ENCODE peak calls at places on chromosomes 13 and 19, in four cellular contexts. One of them, this sample, is unnamed.

GRCh38 chr19:51724543-51724942 is 752 bp upstream of the HAS1 start:
- DNase-seq in stimulated activated CD8-positive, alpha-beta memory T cell treated with anti-CD3 and anti-CD28 coated beads, Interleukin-12 subunit alpha, Interleukin-12 subunit beta, amount 100 ng/mL, for 1 hour: no peak
- DNase-seq in right atrium auricular region: peak
- DNase-seq in stimulated activated CD4-positive, alpha-beta T cell treated with anti-CD3 and anti-CD28 coated beads, TNF-alpha, amount 100 ng/mL, for 48 hours: no peak
- DNase-seq in this sample: no peak

GRCh38 chr19:10379880-10380310 is 477 bp downstream of the TYK2 start:
- DNase-seq in stimulated activated CD4-positive, alpha-beta T cell treated with anti-CD3 and anti-CD28 coated beads, TNF-alpha, amount 100 ng/mL, for 48 hours: no peak
- DNase-seq in stimulated activated CD8-positive, alpha-beta memory T cell treated with anti-CD3 and anti-CD28 coated beads, Interleukin-12 subunit alpha, Interleukin-12 subunit beta, amount 100 ng/mL, for 1 hour: no peak
- DNase-seq in right atrium auricular region: no peak
- DNase-seq in this sample: no peak

GRCh38 chr19:53432088-53432661 is 391 bp downstream of the ZNF761 start:
- DNase-seq in stimulated activated CD8-positive, alpha-beta memory T cell treated with anti-CD3 and anti-CD28 coated beads, Interleukin-12 subunit alpha, Interleukin-12 subunit beta, amount 100 ng/mL, for 1 hour: no peak
- DNase-seq in stimulated activated CD4-positive, alpha-beta T cell treated with anti-CD3 and anti-CD28 coated beads, TNF-alpha, amount 100 ng/mL, for 48 hours: peak
- DNase-seq in right atrium auricular region: peak
- DNase-seq in this sample: peak

GRCh38 chr19:47438793-47439220 is 19.5 kb upstream of the MEIS3 start:
- DNase-seq in stimulated activated CD4-positive, alpha-beta T cell treated with anti-CD3 and anti-CD28 coated beads, TNF-alpha, amount 100 ng/mL, for 48 hours: no peak
- DNase-seq in right atrium auricular region: no peak
- DNase-seq in stimulated activated CD8-positive, alpha-beta memory T cell treated with anti-CD3 and anti-CD28 coated beads, Interleukin-12 subunit alpha, Interleukin-12 subunit beta, amount 100 ng/mL, for 1 hour: no peak
- DNase-seq in this sample: no peak

GRCh38 chr13:98847780-98848179 is 95.3 kb upstream of the SLC15A1 start:
- DNase-seq in stimulated activated CD4-positive, alpha-beta T cell treated with anti-CD3 and anti-CD28 coated beads, TNF-alpha, amount 100 ng/mL, for 48 hours: no peak
- DNase-seq in stimulated activated CD8-positive, alpha-beta memory T cell treated with anti-CD3 and anti-CD28 coated beads, Interleukin-12 subunit alpha, Interleukin-12 subunit beta, amount 100 ng/mL, for 1 hour: no peak
- DNase-seq in right atrium auricular region: no peak
- DNase-seq in this sample: no peak

GRCh38 chr13:112066624-112067004 is 335 bp upstream of the SOX1 start:
- DNase-seq in stimulated activated CD4-positive, alpha-beta T cell treated with anti-CD3 and anti-CD28 coated beads, TNF-alpha, amount 100 ng/mL, for 48 hours: peak
- DNase-seq in stimulated activated CD8-positive, alpha-beta memory T cell treated with anti-CD3 and anti-CD28 coated beads, Interleukin-12 subunit alpha, Interleukin-12 subunit beta, amount 100 ng/mL, for 1 hour: peak
- DNase-seq in right atrium auricular region: no peak
- DNase-seq in this sample: no peak

GRCh38 chr13:97528518-97528917 is 94.5 kb downstream of the RAP2A start:
- DNase-seq in right atrium auricular region: no peak
- DNase-seq in stimulated activated CD8-positive, alpha-beta memory T cell treated with anti-CD3 and anti-CD28 coated beads, Interleukin-12 subunit alpha, Interleukin-12 subunit beta, amount 100 ng/mL, for 1 hour: no peak
- DNase-seq in stimulated activated CD4-positive, alpha-beta T cell treated with anti-CD3 and anti-CD28 coated beads, TNF-alpha, amount 100 ng/mL, for 48 hours: no peak
- DNase-seq in this sample: no peak

GRCh38 chr13:40983725-40984669 is 35.1 kb downstream of the ELF1 start:
- DNase-seq in stimulated activated CD4-positive, alpha-beta T cell treated with anti-CD3 and anti-CD28 coated beads, TNF-alpha, amount 100 ng/mL, for 48 hours: no peak
- DNase-seq in stimulated activated CD8-positive, alpha-beta memory T cell treated with anti-CD3 and anti-CD28 coated beads, Interleukin-12 subunit alpha, Interleukin-12 subunit beta, amount 100 ng/mL, for 1 hour: no peak
- DNase-seq in right atrium auricular region: no peak
- DNase-seq in this sample: no peak

GRCh38 chr13:26561636-26562537 is 4.4 kb downstream of the WASF3 start:
- DNase-seq in stimulated activated CD8-positive, alpha-beta memory T cell treated with anti-CD3 and anti-CD28 coated beads, Interleukin-12 subunit alpha, Interleukin-12 subunit beta, amount 100 ng/mL, for 1 hour: no peak
- DNase-seq in right atrium auricular region: no peak
- DNase-seq in stimulated activated CD4-positive, alpha-beta T cell treated with anti-CD3 and anti-CD28 coated beads, TNF-alpha, amount 100 ng/mL, for 48 hours: no peak
- DNase-seq in this sample: no peak

GRCh38 chr13:23671367-23671766 is 101.2 kb downstream of the TNFRSF19 start:
- DNase-seq in stimulated activated CD4-positive, alpha-beta T cell treated with anti-CD3 and anti-CD28 coated beads, TNF-alpha, amount 100 ng/mL, for 48 hours: no peak
- DNase-seq in right atrium auricular region: no peak
- DNase-seq in stimulated activated CD8-positive, alpha-beta memory T cell treated with anti-CD3 and anti-CD28 coated beads, Interleukin-12 subunit alpha, Interleukin-12 subunit beta, amount 100 ng/mL, for 1 hour: no peak
- DNase-seq in this sample: no peak

GRCh38 chr13:95603887-95604533 is 40.5 kb downstream of the DZIP1 start:
- DNase-seq in stimulated activated CD4-positive, alpha-beta T cell treated with anti-CD3 and anti-CD28 coated beads, TNF-alpha, amount 100 ng/mL, for 48 hours: no peak
- DNase-seq in right atrium auricular region: no peak
- DNase-seq in stimulated activated CD8-positive, alpha-beta memory T cell treated with anti-CD3 and anti-CD28 coated beads, Interleukin-12 subunit alpha, Interleukin-12 subunit beta, amount 100 ng/mL, for 1 hour: no peak
- DNase-seq in this sample: no peak

GRCh38 chr19:1655131-1655981 is 2.9 kb upstream of the TCF3 start:
- DNase-seq in stimulated activated CD4-positive, alpha-beta T cell treated with anti-CD3 and anti-CD28 coated beads, TNF-alpha, amount 100 ng/mL, for 48 hours: no peak
- DNase-seq in stimulated activated CD8-positive, alpha-beta memory T cell treated with anti-CD3 and anti-CD28 coated beads, Interleukin-12 subunit alpha, Interleukin-12 subunit beta, amount 100 ng/mL, for 1 hour: no peak
- DNase-seq in right atrium auricular region: no peak
- DNase-seq in this sample: no peak

GRCh38 chr13:42378383-42378780 is 106.4 kb downstream of the AKAP11 start:
- DNase-seq in right atrium auricular region: no peak
- DNase-seq in stimulated activated CD8-positive, alpha-beta memory T cell treated with anti-CD3 and anti-CD28 coated beads, Interleukin-12 subunit alpha, Interleukin-12 subunit beta, amount 100 ng/mL, for 1 hour: no peak
- DNase-seq in stimulated activated CD4-positive, alpha-beta T cell treated with anti-CD3 and anti-CD28 coated beads, TNF-alpha, amount 100 ng/mL, for 48 hours: no peak
- DNase-seq in this sample: no peak

GRCh38 chr13:77062097-77062496 is 35.1 kb upstream of the FBXL3 start:
- DNase-seq in right atrium auricular region: no peak
- DNase-seq in stimulated activated CD8-positive, alpha-beta memory T cell treated with anti-CD3 and anti-CD28 coated beads, Interleukin-12 subunit alpha, Interleukin-12 subunit beta, amount 100 ng/mL, for 1 hour: no peak
- DNase-seq in stimulated activated CD4-positive, alpha-beta T cell treated with anti-CD3 and anti-CD28 coated beads, TNF-alpha, amount 100 ng/mL, for 48 hours: no peak
- DNase-seq in this sample: no peak

GRCh38 chr13:105543742-105544141 is 991.7 kb downstream of the EFNB2 start:
- DNase-seq in stimulated activated CD4-positive, alpha-beta T cell treated with anti-CD3 and anti-CD28 coated beads, TNF-alpha, amount 100 ng/mL, for 48 hours: no peak
- DNase-seq in stimulated activated CD8-positive, alpha-beta memory T cell treated with anti-CD3 and anti-CD28 coated beads, Interleukin-12 subunit alpha, Interleukin-12 subunit beta, amount 100 ng/mL, for 1 hour: no peak
- DNase-seq in right atrium auricular region: no peak
- DNase-seq in this sample: no peak

GRCh38 chr13:56886398-56886797 is 254.3 kb upstream of the PRR20A start:
- DNase-seq in stimulated activated CD4-positive, alpha-beta T cell treated with anti-CD3 and anti-CD28 coated beads, TNF-alpha, amount 100 ng/mL, for 48 hours: no peak
- DNase-seq in right atrium auricular region: no peak
- DNase-seq in stimulated activated CD8-positive, alpha-beta memory T cell treated with anti-CD3 and anti-CD28 coated beads, Interleukin-12 subunit alpha, Interleukin-12 subunit beta, amount 100 ng/mL, for 1 hour: no peak
- DNase-seq in this sample: peak

GRCh38 chr13:75825161-75825560 is 189.0 kb downstream of the LMO7 start:
- DNase-seq in stimulated activated CD4-positive, alpha-beta T cell treated with anti-CD3 and anti-CD28 coated beads, TNF-alpha, amount 100 ng/mL, for 48 hours: no peak
- DNase-seq in right atrium auricular region: no peak
- DNase-seq in stimulated activated CD8-positive, alpha-beta memory T cell treated with anti-CD3 and anti-CD28 coated beads, Interleukin-12 subunit alpha, Interleukin-12 subunit beta, amount 100 ng/mL, for 1 hour: no peak
- DNase-seq in this sample: no peak

GRCh38 chr19:16345457-16345856 is 20.8 kb downstream of the KLF2 start:
- DNase-seq in stimulated activated CD4-positive, alpha-beta T cell treated with anti-CD3 and anti-CD28 coated beads, TNF-alpha, amount 100 ng/mL, for 48 hours: no peak
- DNase-seq in right atrium auricular region: no peak
- DNase-seq in stimulated activated CD8-positive, alpha-beta memory T cell treated with anti-CD3 and anti-CD28 coated beads, Interleukin-12 subunit alpha, Interleukin-12 subunit beta, amount 100 ng/mL, for 1 hour: no peak
- DNase-seq in this sample: no peak

GRCh38 chr13:25353344-25353743 is 18.4 kb upstream of the ATP8A2 start:
- DNase-seq in stimulated activated CD4-positive, alpha-beta T cell treated with anti-CD3 and anti-CD28 coated beads, TNF-alpha, amount 100 ng/mL, for 48 hours: no peak
- DNase-seq in right atrium auricular region: no peak
- DNase-seq in stimulated activated CD8-positive, alpha-beta memory T cell treated with anti-CD3 and anti-CD28 coated beads, Interleukin-12 subunit alpha, Interleukin-12 subunit beta, amount 100 ng/mL, for 1 hour: no peak
- DNase-seq in this sample: no peak

GRCh38 chr13:113962975-113963374 is 10.9 kb downstream of the C13orf46 start:
- DNase-seq in stimulated activated CD4-positive, alpha-beta T cell treated with anti-CD3 and anti-CD28 coated beads, TNF-alpha, amount 100 ng/mL, for 48 hours: no peak
- DNase-seq in stimulated activated CD8-positive, alpha-beta memory T cell treated with anti-CD3 and anti-CD28 coated beads, Interleukin-12 subunit alpha, Interleukin-12 subunit beta, amount 100 ng/mL, for 1 hour: no peak
- DNase-seq in right atrium auricular region: no peak
- DNase-seq in this sample: no peak

GRCh38 chr13:44573071-44573470 is 3.1 kb downstream of the TSC22D1 start:
- DNase-seq in right atrium auricular region: no peak
- DNase-seq in stimulated activated CD4-positive, alpha-beta T cell treated with anti-CD3 and anti-CD28 coated beads, TNF-alpha, amount 100 ng/mL, for 48 hours: no peak
- DNase-seq in stimulated activated CD8-positive, alpha-beta memory T cell treated with anti-CD3 and anti-CD28 coated beads, Interleukin-12 subunit alpha, Interleukin-12 subunit beta, amount 100 ng/mL, for 1 hour: no peak
- DNase-seq in this sample: peak

GRCh38 chr13:53311561-53311960 is 282.9 kb downstream of the OLFM4 start:
- DNase-seq in stimulated activated CD8-positive, alpha-beta memory T cell treated with anti-CD3 and anti-CD28 coated beads, Interleukin-12 subunit alpha, Interleukin-12 subunit beta, amount 100 ng/mL, for 1 hour: no peak
- DNase-seq in right atrium auricular region: no peak
- DNase-seq in stimulated activated CD4-positive, alpha-beta T cell treated with anti-CD3 and anti-CD28 coated beads, TNF-alpha, amount 100 ng/mL, for 48 hours: no peak
- DNase-seq in this sample: no peak

GRCh38 chr19:2123682-2124387 is 27.1 kb downstream of the IZUMO4 start:
- DNase-seq in stimulated activated CD4-positive, alpha-beta T cell treated with anti-CD3 and anti-CD28 coated beads, TNF-alpha, amount 100 ng/mL, for 48 hours: no peak
- DNase-seq in right atrium auricular region: no peak
- DNase-seq in stimulated activated CD8-positive, alpha-beta memory T cell treated with anti-CD3 and anti-CD28 coated beads, Interleukin-12 subunit alpha, Interleukin-12 subunit beta, amount 100 ng/mL, for 1 hour: no peak
- DNase-seq in this sample: no peak

GRCh38 chr19:50639121-50640112 is at the start of gene SYT3:
- DNase-seq in stimulated activated CD4-positive, alpha-beta T cell treated with anti-CD3 and anti-CD28 coated beads, TNF-alpha, amount 100 ng/mL, for 48 hours: peak
- DNase-seq in stimulated activated CD8-positive, alpha-beta memory T cell treated with anti-CD3 and anti-CD28 coated beads, Interleukin-12 subunit alpha, Interleukin-12 subunit beta, amount 100 ng/mL, for 1 hour: no peak
- DNase-seq in right atrium auricular region: no peak
- DNase-seq in this sample: no peak

GRCh38 chr13:58960909-58961308 is 1202.8 kb downstream of the DIAPH3 start:
- DNase-seq in stimulated activated CD8-positive, alpha-beta memory T cell treated with anti-CD3 and anti-CD28 coated beads, Interleukin-12 subunit alpha, Interleukin-12 subunit beta, amount 100 ng/mL, for 1 hour: no peak
- DNase-seq in stimulated activated CD4-positive, alpha-beta T cell treated with anti-CD3 and anti-CD28 coated beads, TNF-alpha, amount 100 ng/mL, for 48 hours: no peak
- DNase-seq in right atrium auricular region: no peak
- DNase-seq in this sample: no peak

GRCh38 chr19:48506138-48506733 is 5.4 kb downstream of the LMTK3 start:
- DNase-seq in stimulated activated CD4-positive, alpha-beta T cell treated with anti-CD3 and anti-CD28 coated beads, TNF-alpha, amount 100 ng/mL, for 48 hours: no peak
- DNase-seq in stimulated activated CD8-positive, alpha-beta memory T cell treated with anti-CD3 and anti-CD28 coated beads, Interleukin-12 subunit alpha, Interleukin-12 subunit beta, amount 100 ng/mL, for 1 hour: no peak
- DNase-seq in right atrium auricular region: no peak
- DNase-seq in this sample: no peak

GRCh38 chr13:112248909-112249592 is 127.1 kb upstream of the SPACA7 start:
- DNase-seq in stimulated activated CD4-positive, alpha-beta T cell treated with anti-CD3 and anti-CD28 coated beads, TNF-alpha, amount 100 ng/mL, for 48 hours: no peak
- DNase-seq in right atrium auricular region: peak
- DNase-seq in stimulated activated CD8-positive, alpha-beta memory T cell treated with anti-CD3 and anti-CD28 coated beads, Interleukin-12 subunit alpha, Interleukin-12 subunit beta, amount 100 ng/mL, for 1 hour: no peak
- DNase-seq in this sample: peak

GRCh38 chr19:56138069-56138468 is 3.0 kb upstream of the ZNF444 start:
- DNase-seq in stimulated activated CD4-positive, alpha-beta T cell treated with anti-CD3 and anti-CD28 coated beads, TNF-alpha, amount 100 ng/mL, for 48 hours: no peak
- DNase-seq in stimulated activated CD8-positive, alpha-beta memory T cell treated with anti-CD3 and anti-CD28 coated beads, Interleukin-12 subunit alpha, Interleukin-12 subunit beta, amount 100 ng/mL, for 1 hour: no peak
- DNase-seq in right atrium auricular region: no peak
- DNase-seq in this sample: no peak

GRCh38 chr13:67228909-67229308 is 1.2 kb downstream of the PCDH9 start:
- DNase-seq in stimulated activated CD4-positive, alpha-beta T cell treated with anti-CD3 and anti-CD28 coated beads, TNF-alpha, amount 100 ng/mL, for 48 hours: no peak
- DNase-seq in stimulated activated CD8-positive, alpha-beta memory T cell treated with anti-CD3 and anti-CD28 coated beads, Interleukin-12 subunit alpha, Interleukin-12 subunit beta, amount 100 ng/mL, for 1 hour: no peak
- DNase-seq in right atrium auricular region: no peak
- DNase-seq in this sample: no peak

GRCh38 chr13:66483712-66484111 is 746.4 kb downstream of the PCDH9 start:
- DNase-seq in right atrium auricular region: no peak
- DNase-seq in stimulated activated CD4-positive, alpha-beta T cell treated with anti-CD3 and anti-CD28 coated beads, TNF-alpha, amount 100 ng/mL, for 48 hours: no peak
- DNase-seq in stimulated activated CD8-positive, alpha-beta memory T cell treated with anti-CD3 and anti-CD28 coated beads, Interleukin-12 subunit alpha, Interleukin-12 subunit beta, amount 100 ng/mL, for 1 hour: no peak
- DNase-seq in this sample: no peak

GRCh38 chr19:40736661-40737060 is 13.6 kb downstream of the ACTMAP start:
- DNase-seq in right atrium auricular region: no peak
- DNase-seq in stimulated activated CD8-positive, alpha-beta memory T cell treated with anti-CD3 and anti-CD28 coated beads, Interleukin-12 subunit alpha, Interleukin-12 subunit beta, amount 100 ng/mL, for 1 hour: no peak
- DNase-seq in stimulated activated CD4-positive, alpha-beta T cell treated with anti-CD3 and anti-CD28 coated beads, TNF-alpha, amount 100 ng/mL, for 48 hours: no peak
- DNase-seq in this sample: no peak

GRCh38 chr13:83298636-83299035 is 583.6 kb downstream of the SLITRK1 start:
- DNase-seq in stimulated activated CD4-positive, alpha-beta T cell treated with anti-CD3 and anti-CD28 coated beads, TNF-alpha, amount 100 ng/mL, for 48 hours: no peak
- DNase-seq in right atrium auricular region: no peak
- DNase-seq in stimulated activated CD8-positive, alpha-beta memory T cell treated with anti-CD3 and anti-CD28 coated beads, Interleukin-12 subunit alpha, Interleukin-12 subunit beta, amount 100 ng/mL, for 1 hour: no peak
- DNase-seq in this sample: no peak

GRCh38 chr13:35191883-35192282 is 249.8 kb downstream of the NBEA start:
- DNase-seq in stimulated activated CD4-positive, alpha-beta T cell treated with anti-CD3 and anti-CD28 coated beads, TNF-alpha, amount 100 ng/mL, for 48 hours: no peak
- DNase-seq in right atrium auricular region: no peak
- DNase-seq in stimulated activated CD8-positive, alpha-beta memory T cell treated with anti-CD3 and anti-CD28 coated beads, Interleukin-12 subunit alpha, Interleukin-12 subunit beta, amount 100 ng/mL, for 1 hour: no peak
- DNase-seq in this sample: no peak

GRCh38 chr13:35388456-35388855 is 88.0 kb downstream of the MAB21L1 start:
- DNase-seq in right atrium auricular region: no peak
- DNase-seq in stimulated activated CD8-positive, alpha-beta memory T cell treated with anti-CD3 and anti-CD28 coated beads, Interleukin-12 subunit alpha, Interleukin-12 subunit beta, amount 100 ng/mL, for 1 hour: no peak
- DNase-seq in stimulated activated CD4-positive, alpha-beta T cell treated with anti-CD3 and anti-CD28 coated beads, TNF-alpha, amount 100 ng/mL, for 48 hours: no peak
- DNase-seq in this sample: no peak

GRCh38 chr13:41541142-41541938 is 84.0 kb downstream of the RGCC start:
- DNase-seq in right atrium auricular region: peak
- DNase-seq in stimulated activated CD4-positive, alpha-beta T cell treated with anti-CD3 and anti-CD28 coated beads, TNF-alpha, amount 100 ng/mL, for 48 hours: no peak
- DNase-seq in stimulated activated CD8-positive, alpha-beta memory T cell treated with anti-CD3 and anti-CD28 coated beads, Interleukin-12 subunit alpha, Interleukin-12 subunit beta, amount 100 ng/mL, for 1 hour: no peak
- DNase-seq in this sample: peak

GRCh38 chr19:6740589-6741348 is 1.3 kb downstream of the TRIP10 start:
- DNase-seq in right atrium auricular region: peak
- DNase-seq in stimulated activated CD8-positive, alpha-beta memory T cell treated with anti-CD3 and anti-CD28 coated beads, Interleukin-12 subunit alpha, Interleukin-12 subunit beta, amount 100 ng/mL, for 1 hour: no peak
- DNase-seq in stimulated activated CD4-positive, alpha-beta T cell treated with anti-CD3 and anti-CD28 coated beads, TNF-alpha, amount 100 ng/mL, for 48 hours: no peak
- DNase-seq in this sample: peak

GRCh38 chr19:53991224-53992113 is at the start of gene CACNG6:
- DNase-seq in stimulated activated CD4-positive, alpha-beta T cell treated with anti-CD3 and anti-CD28 coated beads, TNF-alpha, amount 100 ng/mL, for 48 hours: no peak
- DNase-seq in stimulated activated CD8-positive, alpha-beta memory T cell treated with anti-CD3 and anti-CD28 coated beads, Interleukin-12 subunit alpha, Interleukin-12 subunit beta, amount 100 ng/mL, for 1 hour: no peak
- DNase-seq in right atrium auricular region: no peak
- DNase-seq in this sample: no peak

GRCh38 chr19:21571316-21571715 is 65.9 kb downstream of the ZNF429 start:
- DNase-seq in stimulated activated CD8-positive, alpha-beta memory T cell treated with anti-CD3 and anti-CD28 coated beads, Interleukin-12 subunit alpha, Interleukin-12 subunit beta, amount 100 ng/mL, for 1 hour: no peak
- DNase-seq in right atrium auricular region: no peak
- DNase-seq in stimulated activated CD4-positive, alpha-beta T cell treated with anti-CD3 and anti-CD28 coated beads, TNF-alpha, amount 100 ng/mL, for 48 hours: no peak
- DNase-seq in this sample: peak